ENCODE peak calls at places on chromosomes 2 and 18, in nine cellular contexts. One of them, this sample, is unnamed.

GRCh38 chr2:124778076-124778475 is 753.0 kb downstream of the CNTNAP5 start:
- DNase-seq in iPS DF 6.9: no peak
- DNase-seq in adipocyte: no peak
- DNase-seq in activated T-helper 9 cell treated with anti-CD3 and anti-CD28 coated beads, Interleukin-2, amount 50 U/mL, for 16 hours: no peak
- DNase-seq in LHCN-M2: no peak
- DNase-seq in CD4-positive, alpha-beta memory T cell: no peak
- DNase-seq in HEK293T: no peak
- DNase-seq in AG10803: no peak
- DNase-seq in WTC11: no peak
- DNase-seq in this sample: no peak

GRCh38 chr2:215271466-215271865 is 40.4 kb upstream of the ATIC start:
- DNase-seq in iPS DF 6.9: no peak
- DNase-seq in adipocyte: no peak
- DNase-seq in activated T-helper 9 cell treated with anti-CD3 and anti-CD28 coated beads, Interleukin-2, amount 50 U/mL, for 16 hours: no peak
- DNase-seq in LHCN-M2: no peak
- DNase-seq in CD4-positive, alpha-beta memory T cell: no peak
- DNase-seq in HEK293T: no peak
- DNase-seq in AG10803: no peak
- DNase-seq in WTC11: peak
- DNase-seq in this sample: no peak

GRCh38 chr2:17313261-17313660 is 205.0 kb downstream of the RAD51AP2 start:
- DNase-seq in iPS DF 6.9: no peak
- DNase-seq in adipocyte: no peak
- DNase-seq in activated T-helper 9 cell treated with anti-CD3 and anti-CD28 coated beads, Interleukin-2, amount 50 U/mL, for 16 hours: no peak
- DNase-seq in LHCN-M2: no peak
- DNase-seq in CD4-positive, alpha-beta memory T cell: no peak
- DNase-seq in HEK293T: no peak
- DNase-seq in AG10803: no peak
- DNase-seq in WTC11: no peak
- DNase-seq in this sample: no peak

GRCh38 chr2:96907405-96908041 is 37.6 kb upstream of the SEMA4C start:
- DNase-seq in iPS DF 6.9: peak
- DNase-seq in adipocyte: peak
- DNase-seq in activated T-helper 9 cell treated with anti-CD3 and anti-CD28 coated beads, Interleukin-2, amount 50 U/mL, for 16 hours: no peak
- DNase-seq in LHCN-M2: peak
- DNase-seq in CD4-positive, alpha-beta memory T cell: no peak
- DNase-seq in HEK293T: no peak
- DNase-seq in AG10803: peak
- DNase-seq in WTC11: peak
- DNase-seq in this sample: peak

GRCh38 chr2:23486676-23487075 is 101.7 kb downstream of the KLHL29 start:
- DNase-seq in iPS DF 6.9: no peak
- DNase-seq in adipocyte: peak
- DNase-seq in activated T-helper 9 cell treated with anti-CD3 and anti-CD28 coated beads, Interleukin-2, amount 50 U/mL, for 16 hours: no peak
- DNase-seq in LHCN-M2: peak
- DNase-seq in CD4-positive, alpha-beta memory T cell: no peak
- DNase-seq in HEK293T: no peak
- DNase-seq in AG10803: peak
- DNase-seq in WTC11: no peak
- DNase-seq in this sample: no peak

GRCh38 chr2:80638759-80639158 is 334.2 kb upstream of the LRRTM1 start:
- DNase-seq in iPS DF 6.9: no peak
- DNase-seq in adipocyte: no peak
- DNase-seq in activated T-helper 9 cell treated with anti-CD3 and anti-CD28 coated beads, Interleukin-2, amount 50 U/mL, for 16 hours: no peak
- DNase-seq in LHCN-M2: no peak
- DNase-seq in CD4-positive, alpha-beta memory T cell: no peak
- DNase-seq in HEK293T: no peak
- DNase-seq in AG10803: no peak
- DNase-seq in WTC11: no peak
- DNase-seq in this sample: no peak

GRCh38 chr18:30044496-30044895 is 998.0 kb downstream of the DSC3 start:
- DNase-seq in iPS DF 6.9: no peak
- DNase-seq in adipocyte: no peak
- DNase-seq in activated T-helper 9 cell treated with anti-CD3 and anti-CD28 coated beads, Interleukin-2, amount 50 U/mL, for 16 hours: no peak
- DNase-seq in LHCN-M2: peak
- DNase-seq in CD4-positive, alpha-beta memory T cell: no peak
- DNase-seq in HEK293T: no peak
- DNase-seq in AG10803: no peak
- DNase-seq in WTC11: no peak
- DNase-seq in this sample: no peak

GRCh38 chr2:54274781-54275242 is 18.8 kb upstream of the TSPYL6 start:
- DNase-seq in iPS DF 6.9: no peak
- DNase-seq in adipocyte: peak
- DNase-seq in activated T-helper 9 cell treated with anti-CD3 and anti-CD28 coated beads, Interleukin-2, amount 50 U/mL, for 16 hours: no peak
- DNase-seq in LHCN-M2: peak
- DNase-seq in CD4-positive, alpha-beta memory T cell: no peak
- DNase-seq in HEK293T: no peak
- DNase-seq in AG10803: peak
- DNase-seq in WTC11: no peak
- DNase-seq in this sample: no peak

GRCh38 chr18:43934322-43935050 is 657.2 kb upstream of the SYT4 start:
- DNase-seq in iPS DF 6.9: no peak
- DNase-seq in adipocyte: peak
- DNase-seq in activated T-helper 9 cell treated with anti-CD3 and anti-CD28 coated beads, Interleukin-2, amount 50 U/mL, for 16 hours: no peak
- DNase-seq in LHCN-M2: no peak
- DNase-seq in CD4-positive, alpha-beta memory T cell: no peak
- DNase-seq in HEK293T: no peak
- DNase-seq in AG10803: no peak
- DNase-seq in WTC11: no peak
- DNase-seq in this sample: no peak

GRCh38 chr2:31434911-31435310 is 20.4 kb upstream of the XDH start:
- DNase-seq in iPS DF 6.9: no peak
- DNase-seq in adipocyte: no peak
- DNase-seq in activated T-helper 9 cell treated with anti-CD3 and anti-CD28 coated beads, Interleukin-2, amount 50 U/mL, for 16 hours: no peak
- DNase-seq in LHCN-M2: no peak
- DNase-seq in CD4-positive, alpha-beta memory T cell: no peak
- DNase-seq in HEK293T: no peak
- DNase-seq in AG10803: no peak
- DNase-seq in WTC11: no peak
- DNase-seq in this sample: no peak

GRCh38 chr18:24964213-24964612 is 387.8 kb downstream of the ZNF521 start:
- DNase-seq in iPS DF 6.9: no peak
- DNase-seq in adipocyte: no peak
- DNase-seq in activated T-helper 9 cell treated with anti-CD3 and anti-CD28 coated beads, Interleukin-2, amount 50 U/mL, for 16 hours: no peak
- DNase-seq in LHCN-M2: peak
- DNase-seq in CD4-positive, alpha-beta memory T cell: no peak
- DNase-seq in HEK293T: peak
- DNase-seq in AG10803: no peak
- DNase-seq in WTC11: peak
- DNase-seq in this sample: no peak

GRCh38 chr18:2895391-2895790 is 48.6 kb downstream of the EMILIN2 start:
- DNase-seq in iPS DF 6.9: no peak
- DNase-seq in adipocyte: no peak
- DNase-seq in activated T-helper 9 cell treated with anti-CD3 and anti-CD28 coated beads, Interleukin-2, amount 50 U/mL, for 16 hours: no peak
- DNase-seq in LHCN-M2: no peak
- DNase-seq in CD4-positive, alpha-beta memory T cell: no peak
- DNase-seq in HEK293T: no peak
- DNase-seq in AG10803: no peak
- DNase-seq in WTC11: no peak
- DNase-seq in this sample: no peak

GRCh38 chr2:121197369-121198091 is 87.5 kb downstream of the TFCP2L1 start:
- DNase-seq in iPS DF 6.9: no peak
- DNase-seq in adipocyte: peak
- DNase-seq in activated T-helper 9 cell treated with anti-CD3 and anti-CD28 coated beads, Interleukin-2, amount 50 U/mL, for 16 hours: no peak
- DNase-seq in LHCN-M2: peak
- DNase-seq in CD4-positive, alpha-beta memory T cell: no peak
- DNase-seq in HEK293T: no peak
- DNase-seq in AG10803: peak
- DNase-seq in WTC11: no peak
- DNase-seq in this sample: no peak

GRCh38 chr2:222671259-222672067 is at the start of gene MOGAT1:
- DNase-seq in iPS DF 6.9: peak
- DNase-seq in adipocyte: peak
- DNase-seq in activated T-helper 9 cell treated with anti-CD3 and anti-CD28 coated beads, Interleukin-2, amount 50 U/mL, for 16 hours: no peak
- DNase-seq in LHCN-M2: no peak
- DNase-seq in CD4-positive, alpha-beta memory T cell: no peak
- DNase-seq in HEK293T: no peak
- DNase-seq in AG10803: no peak
- DNase-seq in WTC11: peak
- DNase-seq in this sample: peak

GRCh38 chr2:69939722-69940121 is 21.7 kb downstream of the ASPRV1 start:
- DNase-seq in iPS DF 6.9: no peak
- DNase-seq in adipocyte: no peak
- DNase-seq in activated T-helper 9 cell treated with anti-CD3 and anti-CD28 coated beads, Interleukin-2, amount 50 U/mL, for 16 hours: no peak
- DNase-seq in LHCN-M2: no peak
- DNase-seq in CD4-positive, alpha-beta memory T cell: no peak
- DNase-seq in HEK293T: no peak
- DNase-seq in AG10803: no peak
- DNase-seq in WTC11: no peak
- DNase-seq in this sample: no peak

GRCh38 chr2:19810148-19810547 is 91.6 kb downstream of the TTC32 start:
- DNase-seq in iPS DF 6.9: no peak
- DNase-seq in adipocyte: no peak
- DNase-seq in activated T-helper 9 cell treated with anti-CD3 and anti-CD28 coated beads, Interleukin-2, amount 50 U/mL, for 16 hours: no peak
- DNase-seq in LHCN-M2: no peak
- DNase-seq in CD4-positive, alpha-beta memory T cell: no peak
- DNase-seq in HEK293T: no peak
- DNase-seq in AG10803: no peak
- DNase-seq in WTC11: no peak
- DNase-seq in this sample: peak

GRCh38 chr2:100563407-100564247 is 834 bp downstream of the PDCL3 start:
- DNase-seq in iPS DF 6.9: no peak
- DNase-seq in adipocyte: peak
- DNase-seq in activated T-helper 9 cell treated with anti-CD3 and anti-CD28 coated beads, Interleukin-2, amount 50 U/mL, for 16 hours: no peak
- DNase-seq in LHCN-M2: no peak
- DNase-seq in CD4-positive, alpha-beta memory T cell: no peak
- DNase-seq in HEK293T: no peak
- DNase-seq in AG10803: no peak
- DNase-seq in WTC11: no peak
- DNase-seq in this sample: no peak

GRCh38 chr2:228875152-228875875 is 395.8 kb downstream of the PID1 start:
- DNase-seq in iPS DF 6.9: no peak
- DNase-seq in adipocyte: peak
- DNase-seq in activated T-helper 9 cell treated with anti-CD3 and anti-CD28 coated beads, Interleukin-2, amount 50 U/mL, for 16 hours: no peak
- DNase-seq in LHCN-M2: peak
- DNase-seq in CD4-positive, alpha-beta memory T cell: no peak
- DNase-seq in HEK293T: no peak
- DNase-seq in AG10803: peak
- DNase-seq in WTC11: no peak
- DNase-seq in this sample: no peak

GRCh38 chr2:239648607-239649006 is 247.8 kb upstream of the HDAC4 start:
- DNase-seq in iPS DF 6.9: no peak
- DNase-seq in adipocyte: no peak
- DNase-seq in activated T-helper 9 cell treated with anti-CD3 and anti-CD28 coated beads, Interleukin-2, amount 50 U/mL, for 16 hours: no peak
- DNase-seq in LHCN-M2: no peak
- DNase-seq in CD4-positive, alpha-beta memory T cell: no peak
- DNase-seq in HEK293T: no peak
- DNase-seq in AG10803: no peak
- DNase-seq in WTC11: no peak
- DNase-seq in this sample: no peak

GRCh38 chr18:71665131-71665530 is 879.0 kb downstream of the CBLN2 start:
- DNase-seq in iPS DF 6.9: no peak
- DNase-seq in adipocyte: no peak
- DNase-seq in activated T-helper 9 cell treated with anti-CD3 and anti-CD28 coated beads, Interleukin-2, amount 50 U/mL, for 16 hours: no peak
- DNase-seq in LHCN-M2: no peak
- DNase-seq in CD4-positive, alpha-beta memory T cell: no peak
- DNase-seq in HEK293T: no peak
- DNase-seq in AG10803: no peak
- DNase-seq in WTC11: no peak
- DNase-seq in this sample: no peak

GRCh38 chr2:185978634-185979405 is 240.2 kb downstream of the FSIP2 start:
- DNase-seq in iPS DF 6.9: no peak
- DNase-seq in adipocyte: peak
- DNase-seq in activated T-helper 9 cell treated with anti-CD3 and anti-CD28 coated beads, Interleukin-2, amount 50 U/mL, for 16 hours: no peak
- DNase-seq in LHCN-M2: peak
- DNase-seq in CD4-positive, alpha-beta memory T cell: no peak
- DNase-seq in HEK293T: no peak
- DNase-seq in AG10803: peak
- DNase-seq in WTC11: no peak
- DNase-seq in this sample: no peak

GRCh38 chr18:48045744-48046143 is 115.3 kb upstream of the SMAD2 start:
- DNase-seq in iPS DF 6.9: no peak
- DNase-seq in adipocyte: no peak
- DNase-seq in activated T-helper 9 cell treated with anti-CD3 and anti-CD28 coated beads, Interleukin-2, amount 50 U/mL, for 16 hours: no peak
- DNase-seq in LHCN-M2: no peak
- DNase-seq in CD4-positive, alpha-beta memory T cell: no peak
- DNase-seq in HEK293T: no peak
- DNase-seq in AG10803: no peak
- DNase-seq in WTC11: no peak
- DNase-seq in this sample: no peak

GRCh38 chr2:238238766-238239551 is 879 bp downstream of the HES6 start:
- DNase-seq in iPS DF 6.9: no peak
- DNase-seq in adipocyte: no peak
- DNase-seq in activated T-helper 9 cell treated with anti-CD3 and anti-CD28 coated beads, Interleukin-2, amount 50 U/mL, for 16 hours: peak
- DNase-seq in LHCN-M2: no peak
- DNase-seq in CD4-positive, alpha-beta memory T cell: peak
- DNase-seq in HEK293T: peak
- DNase-seq in AG10803: no peak
- DNase-seq in WTC11: no peak
- DNase-seq in this sample: peak

GRCh38 chr2:30664761-30665358 is 142.4 kb downstream of the CAPN13 start:
- DNase-seq in iPS DF 6.9: no peak
- DNase-seq in adipocyte: peak
- DNase-seq in activated T-helper 9 cell treated with anti-CD3 and anti-CD28 coated beads, Interleukin-2, amount 50 U/mL, for 16 hours: no peak
- DNase-seq in LHCN-M2: peak
- DNase-seq in CD4-positive, alpha-beta memory T cell: no peak
- DNase-seq in HEK293T: no peak
- DNase-seq in AG10803: peak
- DNase-seq in WTC11: no peak
- DNase-seq in this sample: no peak

GRCh38 chr2:224565452-224566035 is 19.6 kb downstream of the CUL3 start:
- DNase-seq in iPS DF 6.9: no peak
- DNase-seq in adipocyte: no peak
- DNase-seq in activated T-helper 9 cell treated with anti-CD3 and anti-CD28 coated beads, Interleukin-2, amount 50 U/mL, for 16 hours: no peak
- DNase-seq in LHCN-M2: no peak
- DNase-seq in CD4-positive, alpha-beta memory T cell: no peak
- DNase-seq in HEK293T: no peak
- DNase-seq in AG10803: peak
- DNase-seq in WTC11: no peak
- DNase-seq in this sample: no peak